ENCODE peak calls at places on chromosome 3, in seven cellular contexts. O is GM20000; T is A549; R is brain pericyte; F is stimulated activated naive CD8-positive, alpha-beta T cell treated with anti-CD3 and anti-CD28 coated beads, Interleukin-15, amount 100 ng/mL, for 72 hours; D is stimulated activated CD8-positive, alpha-beta memory T cell treated with anti-CD3 and anti-CD28 coated beads, Interleukin-4, amount 100 ng/mL, for 24 hours; Z is GM19239. W is an unnamed sample.

GRCh38 chr3:61855211-61855610 is 293.8 kb downstream of the PTPRG start:
- DNase-seq in O (no peak), T (no peak), R (no peak), F (no peak), D (no peak), Z (no peak), W (no peak)

GRCh38 chr3:138686771-138687221 is 78.2 kb downstream of the FAIM start:
- DNase-seq in O (peak), T (peak), R (peak), F (peak), D (no peak), Z (peak), W (peak)

GRCh38 chr3:150138824-150139223 is 168.1 kb upstream of the PFN2 start:
- DNase-seq in O (no peak), T (no peak), R (no peak), F (no peak), D (no peak), Z (no peak), W (no peak)

GRCh38 chr3:66489577-66489976 is 11.2 kb downstream of the LRIG1 start:
- DNase-seq in O (no peak), T (no peak), R (no peak), F (peak), D (no peak), Z (no peak), W (no peak)

GRCh38 chr3:194140520-194141414 is 4.8 kb downstream of the HES1 start:
- DNase-seq in O (peak), T (peak), R (no peak), F (peak), D (no peak), Z (no peak), W (no peak)

GRCh38 chr3:35651456-35651855 is 12.1 kb downstream of the ARPP21 start:
- DNase-seq in O (no peak), T (no peak), R (no peak), F (no peak), D (no peak), Z (no peak), W (no peak)

GRCh38 chr3:14819671-14820070 is 909 bp downstream of the FGD5 start:
- DNase-seq in O (no peak), T (no peak), R (no peak), F (no peak), D (no peak), Z (no peak), W (no peak)

GRCh38 chr3:171804618-171805389 is 5.5 kb downstream of the PLD1 start:
- DNase-seq in O (no peak), T (no peak), R (no peak), F (no peak), D (no peak), Z (no peak), W (no peak)

GRCh38 chr3:37210230-37210629 is 35.8 kb upstream of the LRRFIP2 start:
- DNase-seq in O (no peak), T (no peak), R (no peak), F (no peak), D (no peak), Z (no peak), W (no peak)

GRCh38 chr3:87426916-87427315 is 150.5 kb upstream of the POU1F1 start:
- DNase-seq in O (no peak), T (peak), R (no peak), F (no peak), D (no peak), Z (no peak), W (no peak)

GRCh38 chr3:53956591-53956990 is 64.9 kb upstream of the SELENOK start:
- DNase-seq in O (no peak), T (no peak), R (no peak), F (no peak), D (no peak), Z (no peak), W (no peak)